ENCODE peak calls at places on chromosomes 5 and 9, in four cellular contexts. H, V, E and L are unnamed samples.

GRCh38 chr9:115395511-115396021 is 277.6 kb upstream of the TNC start:
- DNase-seq in H (peak), V (no peak), E (no peak), L (peak)

GRCh38 chr5:151082976-151083651 is 2.3 kb upstream of the TNIP1 start:
- DNase-seq in H (no peak), V (no peak), E (no peak), L (no peak)

GRCh38 chr5:163385276-163385675 is 52.1 kb upstream of the CCNG1 start:
- DNase-seq in H (peak), V (no peak), E (peak), L (peak)

GRCh38 chr5:28855631-28856030 is 1817.2 kb upstream of the CDH9 start:
- DNase-seq in H (no peak), V (no peak), E (no peak), L (no peak)

GRCh38 chr9:94156549-94157407 is 72.5 kb downstream of the PTPDC1 start:
- DNase-seq in H (peak), V (no peak), E (peak), L (peak)

GRCh38 chr5:38207343-38207742 is 51.0 kb upstream of the EGFLAM start:
- DNase-seq in H (no peak), V (peak), E (no peak), L (no peak)

GRCh38 chr5:122649080-122649479 is 125.8 kb upstream of the SNX2 start:
- DNase-seq in H (no peak), V (no peak), E (no peak), L (peak)

GRCh38 chr9:131096490-131097258 is at the start of gene AIF1L:
- DNase-seq in H (no peak), V (peak), E (no peak), L (no peak)

GRCh38 chr5:126847318-126848221 is 70.6 kb downstream of the LMNB1 start:
- DNase-seq in H (no peak), V (no peak), E (no peak), L (peak)

DNA sequence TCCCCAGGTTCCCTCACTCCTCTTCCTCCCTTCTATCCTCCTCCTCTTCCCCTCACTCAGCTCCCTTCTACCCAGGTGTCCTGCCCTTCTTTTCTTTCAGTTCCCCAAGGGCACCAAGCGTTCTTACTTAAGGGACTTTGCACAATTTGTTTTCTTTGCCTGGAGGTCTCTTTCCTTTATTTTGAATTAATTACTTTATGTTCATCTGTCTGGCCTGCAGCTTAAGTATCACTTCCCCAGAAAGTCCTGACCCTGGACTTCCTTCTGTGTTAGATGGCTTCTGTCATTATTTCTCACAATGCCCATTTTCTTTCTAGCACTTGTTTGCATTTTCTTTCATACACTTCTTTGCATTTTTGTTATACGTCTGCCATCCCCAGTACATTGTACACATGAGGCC is 350.6 kb downstream of the SH3GL2 start:
- DNase-seq in H (no peak), V (no peak), E (no peak), L (no peak)
- TF ChIP-seq CTCF in H (no peak), V (no peak), E (no peak), L (no peak)

GRCh38 chr5:43560128-43560527 is 3.3 kb upstream of the PAIP1 start:
- DNase-seq in H (peak), V (no peak), E (peak), L (peak)

GRCh38 chr5:43555895-43556606 is 826 bp downstream of the PAIP1 start:
- DNase-seq in H (peak), V (peak), E (peak), L (peak)

GRCh38 chr5:43556857-43557593 is at the start of gene PAIP1:
- DNase-seq in H (peak), V (peak), E (peak), L (peak)

GRCh38 chr5:43553381-43553780 is 3.5 kb downstream of the PAIP1 start:
- DNase-seq in H (peak), V (no peak), E (no peak), L (peak)

GRCh38 chr5:43554497-43554896 is 2.4 kb downstream of the PAIP1 start:
- DNase-seq in H (no peak), V (no peak), E (no peak), L (no peak)
- H3K4me3 ChIP-seq in H (peak), V (peak), E (peak), L (peak)

GRCh38 chr9:35714579-35715252 is 17.3 kb downstream of the TLN1 start:
- DNase-seq in H (no peak), V (no peak), E (no peak), L (no peak)

GRCh38 chr9:35713578-35713977 is 18.4 kb downstream of the TLN1 start:
- DNase-seq in H (no peak), V (no peak), E (no peak), L (no peak)

GRCh38 chr9:35714123-35714522 is 17.9 kb downstream of the TLN1 start:
- DNase-seq in H (no peak), V (no peak), E (no peak), L (no peak)

GRCh38 chr9:35717132-35717870 is 14.7 kb downstream of the TLN1 start:
- DNase-seq in H (no peak), V (no peak), E (no peak), L (no peak)

GRCh38 chr9:35716236-35716635 is 15.8 kb downstream of the TLN1 start:
- DNase-seq in H (no peak), V (no peak), E (no peak), L (no peak)
- TF ChIP-seq CTCF in H (no peak), V (no peak), E (peak), L (no peak)

GRCh38 chr9:113152699-113153098 is 1.9 kb downstream of the SLC31A2 start:
- DNase-seq in H (no peak), V (peak), E (no peak), L (no peak)
- H3K4me3 ChIP-seq in H (no peak), V (no peak), E (no peak), L (no peak)

GRCh38 chr9:90851444-90851843 is 49.8 kb downstream of the SYK start:
- DNase-seq in H (no peak), V (peak), E (no peak), L (no peak)
- TF ChIP-seq CTCF in H (no peak), V (no peak), E (no peak), L (no peak)